ENCODE peak calls at places on chromosomes 11 and 22, in seven cellular contexts. B is H1, R is stomach, D is transverse colon, I is breast epithelium, O is esophagus muscularis mucosa, L is GM23338. N is an unnamed sample. For H3K27me3, the result is how much of the 10 kb centered on the place peaks cover.

GRCh38 chr11:102202972-102203371 is 92.7 kb downstream of the YAP1 start:
- DNase-seq in B (no peak), R (no peak), D (no peak), I (no peak), O (no peak), L (peak), N (no peak)

GRCh38 chr22:31647516-31647915 is 14.5 kb downstream of the PISD start:
- DNase-seq in B (no peak), R (no peak), D (no peak), I (no peak), O (no peak), L (no peak), N (no peak)

GRCh38 chr11:8218840-8219239 is 44.8 kb downstream of the LMO1 start:
- DNase-seq in B (no peak), R (no peak), D (no peak), I (no peak), O (no peak), L (no peak), N (no peak)

GRCh38 chr11:64599698-64600211 is 8.7 kb downstream of the SLC22A12 start:
- DNase-seq in B (no peak), R (no peak), D (no peak), I (no peak), O (no peak), L (no peak), N (no peak)

GRCh38 chr11:2760196-2760871 is 60.5 kb upstream of the KCNQ1OT1 start:
- DNase-seq in B (no peak), R (peak), D (peak), I (peak), O (no peak), L (no peak), N (no peak)

GRCh38 chr11:73961321-73961720 is 10.5 kb downstream of the DNAJB13 start:
- DNase-seq in B (no peak), R (no peak), D (no peak), I (peak), O (no peak), L (no peak), N (no peak)

GRCh38 chr11:2099523-2100316 is 39.5 kb downstream of the IGF2 start:
- DNase-seq in B (no peak), R (peak), D (peak), I (peak), O (no peak), L (peak), N (peak)

GRCh38 chr11:117793521-117793920 is 3.5 kb downstream of the DSCAML1 start:
- DNase-seq in B (no peak), R (no peak), D (no peak), I (no peak), O (no peak), L (no peak), N (no peak)

GRCh38 chr22:31676700-31677099 is 14.7 kb upstream of the PISD start:
- DNase-seq in B (peak), R (peak), D (peak), I (peak), O (peak), L (peak), N (peak)

GRCh38 chr11:409600-410471 is 5.0 kb downstream of the SIGIRR start:
- DNase-seq in B (no peak), R (no peak), D (no peak), I (no peak), O (no peak), L (no peak), N (no peak)

GRCh38 chr22:46622081-46622521 is 1.9 kb downstream of the GRAMD4 start:
- DNase-seq in B (no peak), R (no peak), D (no peak), I (no peak), O (no peak), L (no peak), N (peak)

GRCh38 chr11:37984991-37985390 is 1387.0 kb upstream of the RAG2 start:
- DNase-seq in B (no peak), R (no peak), D (no peak), I (no peak), O (no peak), L (no peak), N (no peak)

GRCh38 chr11:19739872-19740271 is 27.2 kb downstream of the NAV2 start:
- DNase-seq in B (no peak), R (no peak), D (peak), I (no peak), O (no peak), L (peak), N (no peak)
- TF ChIP-seq CTCF in B (peak), R (no peak), D (no peak), I (no peak), O (peak), L (peak), N (no peak)

GRCh38 chr22:27253541-27253940 is 548.0 kb downstream of the MN1 start:
- DNase-seq in B (no peak), R (no peak), D (no peak), I (no peak), O (no peak), L (no peak), N (no peak)
- H3K27me3 ChIP-seq in B (under half), R (under half), D (under half), I (under half), O (under half), L (under half), N (under half)

GRCh38 chr22:33529424-33530113 is 390.7 kb downstream of the LARGE1 start:
- DNase-seq in B (no peak), R (no peak), D (no peak), I (no peak), O (no peak), L (no peak), N (no peak)
- TF ChIP-seq POLR2AphosphoS5 in B (no peak), R (no peak), D (no peak), I (no peak), O (peak), L (no peak), N (no peak)

DNA sequence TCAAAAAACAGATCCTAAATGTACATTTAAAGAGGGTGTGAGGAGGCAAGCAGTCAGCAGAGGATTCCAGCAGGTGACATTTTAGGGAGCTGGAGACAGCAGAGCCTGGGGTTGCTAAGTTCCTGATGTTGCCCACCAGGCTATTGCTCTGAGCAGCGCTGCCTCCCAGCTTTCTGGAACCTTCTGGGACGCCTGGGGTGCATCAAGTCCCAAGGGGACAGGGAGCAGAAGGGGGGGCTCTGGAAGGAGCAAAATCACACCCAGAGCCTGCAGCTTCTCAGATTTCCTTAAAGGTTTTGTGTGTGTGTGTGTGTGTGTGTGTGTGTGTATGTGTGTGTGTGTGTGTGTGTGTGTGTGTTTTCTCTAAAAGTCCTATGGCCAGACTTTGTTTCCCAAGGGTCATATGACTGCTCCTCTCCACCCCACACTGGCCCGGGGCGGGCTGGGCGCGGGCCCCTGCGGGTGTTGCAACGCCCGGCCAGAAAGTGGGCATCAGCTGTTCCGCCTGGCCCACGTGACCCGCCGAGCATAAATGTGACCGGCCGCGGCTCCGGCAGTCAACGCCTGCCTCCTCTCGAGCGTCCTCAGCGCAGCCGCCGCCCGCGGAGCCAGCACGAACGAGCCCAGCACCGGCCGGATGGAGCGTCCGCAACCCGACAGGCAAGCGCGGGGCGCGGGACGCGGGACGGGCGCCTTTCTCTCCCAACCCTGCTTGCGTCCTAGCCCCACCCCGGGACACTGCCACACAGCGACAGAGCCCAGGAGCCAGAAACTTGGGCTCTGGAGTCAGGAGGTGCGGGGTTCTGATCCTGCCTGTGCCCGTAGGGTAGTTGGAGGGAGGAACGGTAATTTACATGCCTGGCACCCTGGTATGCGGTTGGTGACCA is at the start of gene HMOX1:
- DNase-seq in B (no peak), R (peak), D (peak), I (peak), O (peak), L (peak), N (peak)
- TF ChIP-seq CTCF in B (no peak), R (no peak), D (peak), I (no peak), O (peak), L (no peak), N (no peak)

GRCh38 chr22:40006641-40007040 is 11.9 kb downstream of the FAM83F start:
- DNase-seq in B (no peak), R (no peak), D (no peak), I (no peak), O (no peak), L (no peak), N (no peak)

GRCh38 chr22:40008726-40009125 is 14.0 kb downstream of the FAM83F start:
- DNase-seq in B (no peak), R (no peak), D (no peak), I (no peak), O (no peak), L (no peak), N (no peak)

GRCh38 chr22:40009953-40010751 is 15.4 kb downstream of the FAM83F start:
- DNase-seq in B (no peak), R (no peak), D (no peak), I (no peak), O (no peak), L (no peak), N (no peak)

GRCh38 chr22:40009231-40009769 is 14.5 kb downstream of the FAM83F start:
- DNase-seq in B (no peak), R (peak), D (peak), I (no peak), O (no peak), L (peak), N (peak)

GRCh38 chr22:40007826-40008710 is 13.3 kb downstream of the FAM83F start:
- DNase-seq in B (no peak), R (no peak), D (no peak), I (no peak), O (no peak), L (no peak), N (no peak)
- H3K27me3 ChIP-seq in B (under half), R (under half), D (under half), I (under half), O (half or more), L (under half), N (under half)

GRCh38 chr22:37032535-37033460 is 13.3 kb downstream of the MPST start:
- DNase-seq in B (no peak), R (peak), D (peak), I (no peak), O (no peak), L (peak), N (peak)
- TF ChIP-seq POLR2AphosphoS5 in B (no peak), R (peak), D (peak), I (peak), O (no peak), L (no peak), N (peak)

N was measured in prostate gland.